ENCODE peak calls at places on chromosomes 7 and 10, in nine cellular contexts. A, P, R, T, V, L, U, B and H are unnamed samples.

GRCh38 chr10:7666253-7667023 is at the start of gene ITIH5:
- ATAC-seq in A (no peak), P (no peak), R (peak), T (peak), V (no peak), L (peak), U (peak), B (no peak), H (peak)

GRCh38 chr7:77368974-77369373 is 47.2 kb downstream of the GSAP start:
- ATAC-seq in A (peak), P (no peak), R (no peak), T (no peak), V (no peak), L (no peak), U (peak), B (no peak), H (no peak)

GRCh38 chr10:13956826-13957225 is 370.1 kb downstream of the PRPF18 start:
- ATAC-seq in A (no peak), P (peak), R (peak), T (no peak), V (no peak), L (no peak), U (peak), B (peak), H (peak)

GRCh38 chr10:73480158-73480557 is 15.7 kb downstream of the PPP3CB start:
- ATAC-seq in A (peak), P (no peak), R (no peak), T (no peak), V (no peak), L (peak), U (no peak), B (no peak), H (no peak)

GRCh38 chr7:66255533-66256100 is 50.5 kb downstream of the TPST1 start:
- ATAC-seq in A (no peak), P (no peak), R (no peak), T (no peak), V (no peak), L (peak), U (no peak), B (no peak), H (no peak)

GRCh38 chr7:87530126-87530525 is 54.6 kb upstream of the ABCB4 start:
- ATAC-seq in A (no peak), P (no peak), R (no peak), T (no peak), V (no peak), L (no peak), U (no peak), B (no peak), H (no peak)

GRCh38 chr10:71278691-71279588 is 40.1 kb upstream of the SLC29A3 start:
- ATAC-seq in A (no peak), P (no peak), R (peak), T (no peak), V (no peak), L (no peak), U (no peak), B (no peak), H (no peak)

GRCh38 chr7:121442845-121443244 is 46.7 kb upstream of the FAM3C start:
- ATAC-seq in A (peak), P (no peak), R (no peak), T (peak), V (peak), L (peak), U (no peak), B (peak), H (no peak)

GRCh38 chr10:80504897-80505465 is 32.7 kb upstream of the SH2D4B start:
- ATAC-seq in A (no peak), P (no peak), R (peak), T (peak), V (no peak), L (peak), U (peak), B (peak), H (no peak)

GRCh38 chr10:24552346-24553016 is 171.2 kb downstream of the ARHGAP21 start:
- ATAC-seq in A (peak), P (peak), R (peak), T (peak), V (no peak), L (peak), U (peak), B (peak), H (no peak)

GRCh38 chr7:138226001-138226476 is 149.8 kb downstream of the AKR1D1 start:
- ATAC-seq in A (no peak), P (no peak), R (peak), T (no peak), V (no peak), L (no peak), U (peak), B (no peak), H (no peak)

GRCh38 chr10:120741415-120741814 is 109.7 kb upstream of the WDR11 start:
- ATAC-seq in A (no peak), P (no peak), R (no peak), T (no peak), V (no peak), L (no peak), U (no peak), B (no peak), H (no peak)

GRCh38 chr7:53050433-53050832 is 15.0 kb downstream of the POM121L12 start:
- ATAC-seq in A (no peak), P (no peak), R (no peak), T (no peak), V (no peak), L (no peak), U (no peak), B (no peak), H (no peak)

GRCh38 chr7:22397981-22398380 is 41.0 kb upstream of the RAPGEF5 start:
- ATAC-seq in A (no peak), P (no peak), R (no peak), T (no peak), V (no peak), L (no peak), U (no peak), B (no peak), H (no peak)

GRCh38 chr10:70232155-70232858 is 922 bp downstream of the PPA1 start:
- ATAC-seq in A (peak), P (no peak), R (no peak), T (peak), V (peak), L (peak), U (peak), B (no peak), H (no peak)

GRCh38 chr7:49483142-49483541 is 290.3 kb upstream of the VWC2 start:
- ATAC-seq in A (peak), P (no peak), R (peak), T (no peak), V (peak), L (peak), U (no peak), B (no peak), H (no peak)

GRCh38 chr7:17374157-17374556 is 75.7 kb downstream of the AHR start:
- ATAC-seq in A (peak), P (no peak), R (no peak), T (no peak), V (no peak), L (no peak), U (no peak), B (no peak), H (no peak)

GRCh38 chr7:149007615-149008014 is 20.7 kb downstream of the PDIA4 start:
- ATAC-seq in A (no peak), P (no peak), R (no peak), T (no peak), V (no peak), L (peak), U (no peak), B (peak), H (no peak)

GRCh38 chr10:132427939-132428367 is 31.0 kb downstream of the PWWP2B start:
- ATAC-seq in A (no peak), P (no peak), R (no peak), T (peak), V (no peak), L (no peak), U (no peak), B (no peak), H (no peak)

GRCh38 chr7:29406366-29406765 is 157.3 kb upstream of the PRR15 start:
- ATAC-seq in A (no peak), P (no peak), R (no peak), T (no peak), V (no peak), L (no peak), U (no peak), B (no peak), H (no peak)

GRCh38 chr10:51892965-51893658 is 193.7 kb upstream of the CSTF2T start:
- ATAC-seq in A (peak), P (peak), R (no peak), T (no peak), V (peak), L (peak), U (no peak), B (peak), H (no peak)

GRCh38 chr10:100163704-100164621 is 21.9 kb downstream of the ERLIN1 start:
- ATAC-seq in A (no peak), P (no peak), R (no peak), T (no peak), V (no peak), L (no peak), U (no peak), B (no peak), H (no peak)

GRCh38 chr10:2928219-2928840 is 139.0 kb upstream of the PFKP start:
- ATAC-seq in A (peak), P (peak), R (peak), T (peak), V (peak), L (peak), U (peak), B (peak), H (peak)

GRCh38 chr10:126504051-126504760 is 115.9 kb upstream of the ADAM12 start:
- ATAC-seq in A (no peak), P (no peak), R (peak), T (no peak), V (no peak), L (peak), U (peak), B (peak), H (no peak)

GRCh38 chr7:435518-436366 is 83.9 kb downstream of the PDGFA start:
- ATAC-seq in A (no peak), P (no peak), R (peak), T (no peak), V (no peak), L (peak), U (peak), B (no peak), H (no peak)

GRCh38 chr10:62354941-62355340 is 19.2 kb upstream of the ZNF365 start:
- ATAC-seq in A (no peak), P (no peak), R (no peak), T (no peak), V (no peak), L (no peak), U (peak), B (no peak), H (no peak)

GRCh38 chr10:112839928-112840654 is 110.0 kb upstream of the TCF7L2 start:
- ATAC-seq in A (no peak), P (no peak), R (no peak), T (no peak), V (no peak), L (no peak), U (no peak), B (no peak), H (no peak)

GRCh38 chr7:47580175-47580701 is 1.7 kb downstream of the TNS3 start:
- ATAC-seq in A (no peak), P (no peak), R (no peak), T (no peak), V (no peak), L (no peak), U (no peak), B (peak), H (no peak)

GRCh38 chr10:12687996-12688395 is 313.5 kb downstream of the CCDC3 start:
- ATAC-seq in A (no peak), P (no peak), R (no peak), T (no peak), V (no peak), L (no peak), U (peak), B (no peak), H (no peak)

GRCh38 chr10:100043344-100043743 is 33.6 kb upstream of the DNMBP start:
- ATAC-seq in A (peak), P (peak), R (no peak), T (no peak), V (no peak), L (peak), U (no peak), B (no peak), H (no peak)

GRCh38 chr10:954396-954795 is 22.9 kb upstream of the LARP4B start:
- ATAC-seq in A (no peak), P (no peak), R (no peak), T (no peak), V (no peak), L (no peak), U (no peak), B (no peak), H (no peak)

GRCh38 chr10:953836-954235 is 22.3 kb upstream of the LARP4B start:
- ATAC-seq in A (no peak), P (no peak), R (no peak), T (no peak), V (no peak), L (no peak), U (no peak), B (no peak), H (no peak)

GRCh38 chr10:958106-958505 is 26.6 kb upstream of the LARP4B start:
- ATAC-seq in A (no peak), P (no peak), R (no peak), T (no peak), V (no peak), L (no peak), U (no peak), B (no peak), H (no peak)

GRCh38 chr10:955127-955819 is 23.8 kb upstream of the LARP4B start:
- ATAC-seq in A (peak), P (no peak), R (no peak), T (no peak), V (no peak), L (no peak), U (peak), B (peak), H (no peak)

DNA sequence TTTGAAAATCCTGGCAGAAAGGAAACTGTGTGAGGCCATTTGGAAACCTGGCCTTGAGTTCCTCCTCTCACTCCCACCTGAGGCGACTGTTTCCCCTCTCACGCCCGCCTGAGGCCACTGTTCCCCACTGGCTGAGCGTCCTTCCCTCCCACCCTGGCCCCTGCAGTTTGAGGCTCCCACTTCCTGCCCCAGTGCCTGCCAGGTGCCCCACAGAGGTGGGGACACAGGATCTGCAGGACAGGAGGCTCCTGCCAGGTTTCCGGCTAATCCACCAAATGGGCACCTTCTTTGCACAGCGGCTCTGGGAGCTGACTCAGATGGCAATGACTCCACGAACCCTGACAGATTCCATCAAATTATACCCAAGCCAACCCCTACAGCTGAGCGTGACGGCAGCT is 24.3 kb upstream of the LARP4B start:
- ATAC-seq in A (peak), P (no peak), R (no peak), T (no peak), V (no peak), L (peak), U (peak), B (no peak), H (no peak)
- H3K27ac ChIP-seq in A (no peak), P (no peak), R (no peak), T (no peak), V (no peak), L (no peak), U (peak), B (no peak), H (no peak)

GRCh38 chr10:44851413-44851812 is 59.7 kb upstream of the TMEM72 start:
- ATAC-seq in A (no peak), P (no peak), R (no peak), T (no peak), V (no peak), L (no peak), U (no peak), B (no peak), H (no peak)
- H3K27ac ChIP-seq in A (no peak), P (no peak), R (no peak), T (no peak), V (no peak), L (no peak), U (no peak), B (no peak), H (no peak)

DNA sequence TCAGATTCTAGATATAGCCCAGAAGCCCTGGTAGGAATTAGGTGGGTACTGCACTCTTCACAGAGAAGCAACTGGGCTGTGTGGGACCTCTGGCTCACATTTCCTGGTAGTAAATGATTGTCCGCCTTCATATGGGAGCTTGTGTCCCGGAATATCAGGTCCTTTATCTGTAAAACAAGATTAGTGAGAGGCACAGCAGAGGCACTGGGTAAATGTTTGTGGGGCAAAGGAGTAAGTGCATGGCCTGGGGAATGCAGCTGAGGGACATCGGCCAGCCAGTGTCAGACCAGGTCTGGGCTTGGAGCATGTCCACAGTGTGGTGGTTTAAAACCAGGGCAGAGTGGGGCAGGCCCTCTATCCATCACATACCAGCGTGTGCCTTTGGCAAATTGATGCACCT is 323.3 kb upstream of the ZMIZ1 start:
- ATAC-seq in A (no peak), P (no peak), R (peak), T (no peak), V (no peak), L (no peak), U (no peak), B (no peak), H (no peak)
- H3K27ac ChIP-seq in A (no peak), P (no peak), R (peak), T (no peak), V (no peak), L (no peak), U (no peak), B (no peak), H (no peak)

GRCh38 chr7:2635148-2635668 is 3.4 kb downstream of the TTYH3 start:
- ATAC-seq in A (no peak), P (no peak), R (no peak), T (no peak), V (no peak), L (no peak), U (no peak), B (no peak), H (no peak)

GRCh38 chr7:2634265-2635145 is 2.7 kb downstream of the TTYH3 start:
- ATAC-seq in A (no peak), P (no peak), R (no peak), T (no peak), V (no peak), L (no peak), U (no peak), B (no peak), H (no peak)

GRCh38 chr7:2637066-2637471 is 5.3 kb downstream of the TTYH3 start:
- ATAC-seq in A (no peak), P (no peak), R (no peak), T (no peak), V (no peak), L (no peak), U (no peak), B (no peak), H (no peak)

GRCh38 chr7:2637505-2638223 is 5.9 kb downstream of the TTYH3 start:
- ATAC-seq in A (peak), P (no peak), R (peak), T (no peak), V (no peak), L (no peak), U (peak), B (peak), H (no peak)

DNA sequence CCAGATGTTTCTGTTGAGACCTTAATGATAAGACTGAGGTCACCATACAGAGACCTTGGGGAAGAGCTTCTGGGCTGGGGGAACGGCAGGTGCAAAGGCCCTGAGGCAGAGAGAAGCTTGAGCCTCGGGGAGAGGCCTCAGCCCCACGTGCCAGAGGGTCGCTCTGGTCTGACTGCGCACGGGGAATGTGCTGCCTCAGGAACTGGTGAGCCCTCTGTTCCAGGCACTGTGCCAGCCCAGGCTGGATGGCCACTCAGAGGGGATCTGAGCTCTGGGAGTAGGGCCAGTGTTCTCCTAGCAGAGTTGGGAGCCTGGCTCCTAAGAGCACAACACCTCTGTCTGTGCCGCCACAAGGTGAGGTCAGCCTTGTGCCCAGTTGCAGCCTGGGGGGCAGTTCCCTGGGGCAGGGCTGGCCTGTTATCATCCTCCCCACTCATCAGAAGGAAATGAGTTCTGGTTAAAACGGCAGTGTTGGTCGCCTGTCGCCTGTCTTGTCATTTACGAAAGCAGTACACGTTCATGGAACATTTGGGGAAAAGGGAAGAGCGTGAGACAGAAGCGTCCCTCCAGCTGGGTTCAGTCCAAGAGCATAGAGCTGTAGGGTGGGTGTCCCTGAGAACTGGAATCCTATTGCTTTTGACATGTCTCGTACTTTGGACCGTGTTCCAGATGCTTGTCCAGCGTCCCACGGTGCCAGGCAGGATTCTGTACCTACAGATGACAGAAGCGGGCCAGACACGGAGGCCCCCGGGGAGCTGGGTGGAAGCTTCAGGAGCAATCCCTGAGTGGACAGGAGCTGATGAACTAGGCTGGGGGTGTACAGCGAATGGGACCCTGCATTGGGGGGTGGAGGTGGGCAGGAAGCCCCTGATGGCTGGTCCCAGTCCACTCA is 4.3 kb downstream of the TTYH3 start:
- ATAC-seq in A (no peak), P (no peak), R (no peak), T (no peak), V (no peak), L (no peak), U (no peak), B (no peak), H (no peak)
- H3K27ac ChIP-seq in A (no peak), P (no peak), R (peak), T (no peak), V (no peak), L (no peak), U (no peak), B (peak), H (no peak)

DNA sequence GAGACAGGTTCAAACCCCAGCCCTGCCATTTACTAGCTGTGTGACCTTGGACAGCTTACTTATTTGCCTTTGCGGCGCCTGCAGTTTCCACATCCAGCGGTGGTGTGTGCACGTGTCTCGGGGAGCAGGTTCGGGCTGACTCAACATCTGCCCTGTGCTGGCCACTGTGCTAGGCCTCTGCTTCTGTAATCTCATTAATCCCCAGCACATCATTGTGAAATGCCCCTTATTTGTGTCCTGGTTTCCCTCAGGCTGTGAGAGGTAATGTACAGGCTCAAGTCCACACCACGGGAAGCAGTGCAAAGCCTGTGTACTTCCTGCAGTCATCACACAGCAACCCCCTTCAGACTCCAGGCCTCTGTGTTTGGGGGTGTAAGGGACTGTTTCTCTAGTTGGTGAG is 285.7 kb downstream of the RPS24 start:
- ATAC-seq in A (no peak), P (no peak), R (no peak), T (no peak), V (no peak), L (no peak), U (no peak), B (no peak), H (no peak)
- H3K27ac ChIP-seq in A (no peak), P (no peak), R (no peak), T (no peak), V (no peak), L (no peak), U (no peak), B (no peak), H (no peak)

GRCh38 chr10:77186936-77187335 is 450.7 kb downstream of the KCNMA1 start:
- ATAC-seq in A (no peak), P (no peak), R (no peak), T (no peak), V (no peak), L (no peak), U (no peak), B (no peak), H (no peak)

GRCh38 chr10:77187376-77187999 is 450.1 kb downstream of the KCNMA1 start:
- ATAC-seq in A (no peak), P (no peak), R (no peak), T (no peak), V (no peak), L (no peak), U (no peak), B (no peak), H (no peak)

GRCh38 chr10:77188000-77188395 is 449.6 kb downstream of the KCNMA1 start:
- ATAC-seq in A (no peak), P (no peak), R (no peak), T (no peak), V (no peak), L (no peak), U (no peak), B (no peak), H (no peak)

GRCh38 chr10:77188511-77188910 is 449.1 kb downstream of the KCNMA1 start:
- ATAC-seq in A (no peak), P (no peak), R (no peak), T (no peak), V (no peak), L (no peak), U (no peak), B (no peak), H (no peak)

GRCh38 chr10:77185696-77186095 is 451.9 kb downstream of the KCNMA1 start:
- ATAC-seq in A (peak), P (no peak), R (no peak), T (no peak), V (no peak), L (no peak), U (peak), B (no peak), H (no peak)
- H3K27ac ChIP-seq in A (no peak), P (no peak), R (no peak), T (no peak), V (no peak), L (no peak), U (no peak), B (no peak), H (peak)